ENCODE peak calls at places on chromosomes 11 and 22, in ten cellular contexts. S, A, Y, P, C, J, L, D, Q and I are unnamed samples.

GRCh38 chr22:49046546-49047305 is 780.9 kb downstream of the BRD1 start:
- DNase-seq in S (no peak), A (peak), Y (peak), P (peak), C (peak), J (no peak), L (peak), D (no peak), Q (peak), I (peak)

GRCh38 chr22:43378011-43378704 is 33.7 kb upstream of the MPPED1 start:
- DNase-seq in S (peak), A (peak), Y (no peak), P (no peak), C (no peak), J (no peak), L (peak), D (no peak), Q (no peak), I (no peak)

GRCh38 chr11:1223346-1224108 is 661 bp downstream of the MUC5B start:
- DNase-seq in S (no peak), A (no peak), Y (no peak), P (no peak), C (peak), J (peak), L (no peak), D (no peak), Q (no peak), I (no peak)

GRCh38 chr11:110984147-110984546 is 261.4 kb upstream of the POU2AF2 start:
- DNase-seq in S (no peak), A (no peak), Y (no peak), P (no peak), C (no peak), J (no peak), L (peak), D (no peak), Q (no peak), I (no peak)

GRCh38 chr11:14424096-14424495 is 65.1 kb upstream of the RRAS2 start:
- DNase-seq in S (no peak), A (no peak), Y (no peak), P (no peak), C (no peak), J (no peak), L (no peak), D (no peak), Q (no peak), I (no peak)

GRCh38 chr11:19092850-19093249 is 24.1 kb upstream of the ZDHHC13 start:
- DNase-seq in S (no peak), A (no peak), Y (no peak), P (no peak), C (no peak), J (no peak), L (no peak), D (no peak), Q (no peak), I (no peak)

GRCh38 chr11:85076535-85077330 is 550.4 kb downstream of the DLG2 start:
- DNase-seq in S (no peak), A (no peak), Y (no peak), P (no peak), C (no peak), J (no peak), L (peak), D (no peak), Q (no peak), I (no peak)

GRCh38 chr11:27563201-27563600 is 56.6 kb upstream of the LIN7C start:
- DNase-seq in S (no peak), A (no peak), Y (no peak), P (no peak), C (no peak), J (no peak), L (peak), D (no peak), Q (no peak), I (no peak)

GRCh38 chr11:69398529-69399492 is 82.7 kb upstream of the LINC01488 start:
- DNase-seq in S (peak), A (peak), Y (no peak), P (no peak), C (no peak), J (peak), L (peak), D (no peak), Q (no peak), I (no peak)

GRCh38 chr11:107494036-107494435 is 36.4 kb upstream of the CWF19L2 start:
- DNase-seq in S (no peak), A (no peak), Y (no peak), P (no peak), C (no peak), J (no peak), L (no peak), D (no peak), Q (no peak), I (no peak)

GRCh38 chr11:720017-720641 is 14.1 kb downstream of the EPS8L2 start:
- DNase-seq in S (no peak), A (no peak), Y (no peak), P (no peak), C (no peak), J (no peak), L (no peak), D (no peak), Q (no peak), I (no peak)

GRCh38 chr11:78417888-78418583 is 416 bp upstream of the GAB2 start:
- DNase-seq in S (peak), A (peak), Y (peak), P (no peak), C (peak), J (peak), L (peak), D (peak), Q (peak), I (peak)

GRCh38 chr11:107608809-107609208 is 17.9 kb downstream of the ELMOD1 start:
- DNase-seq in S (no peak), A (no peak), Y (no peak), P (no peak), C (no peak), J (no peak), L (no peak), D (no peak), Q (no peak), I (no peak)

GRCh38 chr22:44037519-44038370 is 13.6 kb downstream of the PARVB start:
- DNase-seq in S (no peak), A (peak), Y (peak), P (no peak), C (peak), J (peak), L (peak), D (no peak), Q (no peak), I (no peak)

GRCh38 chr11:83023410-83023809 is 48.3 kb downstream of the RAB30 start:
- DNase-seq in S (no peak), A (no peak), Y (no peak), P (no peak), C (no peak), J (no peak), L (no peak), D (no peak), Q (no peak), I (no peak)

GRCh38 chr22:31344369-31345330 is 1.5 kb downstream of the PATZ1 start:
- DNase-seq in S (peak), A (peak), Y (peak), P (no peak), C (no peak), J (no peak), L (peak), D (peak), Q (no peak), I (no peak)

GRCh38 chr11:96149743-96150555 is 193.0 kb downstream of the MAML2 start:
- DNase-seq in S (no peak), A (no peak), Y (no peak), P (no peak), C (peak), J (no peak), L (peak), D (no peak), Q (no peak), I (no peak)

GRCh38 chr11:1300569-1301187 is 8.8 kb downstream of the TOLLIP start:
- DNase-seq in S (peak), A (peak), Y (peak), P (no peak), C (no peak), J (no peak), L (no peak), D (no peak), Q (no peak), I (peak)

GRCh38 chr22:46763051-46763705 is 728 bp downstream of the TBC1D22A start:
- DNase-seq in S (no peak), A (no peak), Y (peak), P (no peak), C (no peak), J (no peak), L (no peak), D (peak), Q (no peak), I (no peak)

GRCh38 chr22:48578138-48579034 is 1249.3 kb downstream of the BRD1 start:
- DNase-seq in S (no peak), A (no peak), Y (no peak), P (no peak), C (no peak), J (peak), L (no peak), D (no peak), Q (peak), I (no peak)

GRCh38 chr22:25134028-25134427 is 65.6 kb upstream of the CRYBB3 start:
- DNase-seq in S (peak), A (peak), Y (no peak), P (no peak), C (no peak), J (no peak), L (no peak), D (no peak), Q (no peak), I (no peak)

GRCh38 chr11:120941000-120941399 is 82.9 kb upstream of the TBCEL start:
- DNase-seq in S (no peak), A (no peak), Y (no peak), P (no peak), C (no peak), J (no peak), L (no peak), D (no peak), Q (no peak), I (no peak)

GRCh38 chr11:46348986-46349401 is 1.7 kb downstream of the DGKZ start:
- DNase-seq in S (no peak), A (no peak), Y (no peak), P (no peak), C (no peak), J (no peak), L (no peak), D (peak), Q (no peak), I (no peak)

GRCh38 chr11:130344846-130345245 is 30.1 kb upstream of the ZBTB44 start:
- DNase-seq in S (no peak), A (no peak), Y (no peak), P (no peak), C (no peak), J (no peak), L (no peak), D (no peak), Q (no peak), I (no peak)

GRCh38 chr11:6354651-6355485 is 34.6 kb upstream of the CAVIN3 start:
- DNase-seq in S (no peak), A (peak), Y (no peak), P (no peak), C (no peak), J (no peak), L (no peak), D (no peak), Q (no peak), I (no peak)

GRCh38 chr11:44605965-44606364 is 40.5 kb downstream of the CD82 start:
- DNase-seq in S (no peak), A (no peak), Y (no peak), P (no peak), C (no peak), J (no peak), L (no peak), D (no peak), Q (no peak), I (no peak)
- H3K27ac ChIP-seq in S (no peak), A (no peak), Y (no peak), P (no peak), C (no peak), J (no peak), L (no peak), D (no peak), Q (no peak), I (no peak)

GRCh38 chr22:38870791-38871359 is 1.1 kb downstream of the CBX6 start:
- DNase-seq in S (no peak), A (no peak), Y (no peak), P (no peak), C (no peak), J (no peak), L (no peak), D (no peak), Q (no peak), I (no peak)
- H3K27ac ChIP-seq in S (peak), A (peak), Y (peak), P (no peak), C (peak), J (peak), L (no peak), D (peak), Q (peak), I (peak)

GRCh38 chr11:128691802-128692749 is 1.8 kb upstream of the FLI1 start:
- DNase-seq in S (no peak), A (no peak), Y (no peak), P (no peak), C (no peak), J (peak), L (no peak), D (no peak), Q (no peak), I (no peak)
- H3K27ac ChIP-seq in S (no peak), A (no peak), Y (peak), P (no peak), C (no peak), J (peak), L (peak), D (no peak), Q (no peak), I (no peak)

GRCh38 chr11:9570313-9570712 is 3.2 kb upstream of the WEE1 start:
- DNase-seq in S (no peak), A (no peak), Y (no peak), P (no peak), C (no peak), J (no peak), L (no peak), D (no peak), Q (no peak), I (no peak)

GRCh38 chr11:9573054-9573774 is at the start of gene WEE1:
- DNase-seq in S (peak), A (peak), Y (peak), P (peak), C (peak), J (peak), L (peak), D (peak), Q (peak), I (peak)

GRCh38 chr11:9571766-9572120 is 1.7 kb upstream of the WEE1 start:
- DNase-seq in S (no peak), A (no peak), Y (no peak), P (no peak), C (no peak), J (no peak), L (no peak), D (no peak), Q (no peak), I (no peak)

GRCh38 chr11:9569588-9570164 is 3.8 kb upstream of the WEE1 start:
- DNase-seq in S (no peak), A (no peak), Y (no peak), P (no peak), C (no peak), J (no peak), L (no peak), D (no peak), Q (no peak), I (no peak)

GRCh38 chr11:9571071-9571765 is 2.3 kb upstream of the WEE1 start:
- DNase-seq in S (no peak), A (no peak), Y (no peak), P (no peak), C (no peak), J (no peak), L (no peak), D (no peak), Q (no peak), I (no peak)
- H3K27ac ChIP-seq in S (no peak), A (no peak), Y (no peak), P (no peak), C (peak), J (no peak), L (no peak), D (no peak), Q (no peak), I (no peak)

DNA sequence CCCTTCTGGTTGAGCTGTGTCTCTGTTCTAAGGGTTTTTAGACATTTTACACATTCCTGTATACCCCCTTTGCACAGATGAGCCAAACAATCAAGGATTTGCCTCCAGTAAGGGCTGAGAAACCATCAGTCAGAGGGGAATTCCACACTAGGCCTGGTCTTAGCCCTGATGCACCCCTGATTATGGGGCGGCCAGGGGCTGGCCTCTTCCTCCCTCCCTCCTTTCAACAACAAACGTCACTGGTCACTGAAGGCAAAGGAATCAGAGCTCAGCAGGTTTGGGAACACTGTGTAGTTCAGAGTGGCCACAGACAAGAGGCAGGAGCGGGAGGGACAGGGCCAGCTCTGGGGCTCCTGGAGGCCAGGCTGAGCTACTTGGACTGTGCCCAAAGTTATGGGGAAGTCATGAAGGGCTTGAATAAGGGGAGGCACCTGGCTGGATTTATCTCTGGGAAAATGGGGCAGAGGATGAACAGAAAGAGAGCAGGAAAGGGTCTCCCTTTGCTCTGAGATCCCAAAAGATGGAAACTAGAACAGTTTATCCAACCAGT is 1.5 kb downstream of the MOGAT2 start:
- DNase-seq in S (no peak), A (no peak), Y (no peak), P (no peak), C (no peak), J (no peak), L (no peak), D (no peak), Q (no peak), I (no peak)
- H3K27ac ChIP-seq in S (no peak), A (no peak), Y (no peak), P (no peak), C (no peak), J (no peak), L (no peak), D (no peak), Q (no peak), I (no peak)

DNA sequence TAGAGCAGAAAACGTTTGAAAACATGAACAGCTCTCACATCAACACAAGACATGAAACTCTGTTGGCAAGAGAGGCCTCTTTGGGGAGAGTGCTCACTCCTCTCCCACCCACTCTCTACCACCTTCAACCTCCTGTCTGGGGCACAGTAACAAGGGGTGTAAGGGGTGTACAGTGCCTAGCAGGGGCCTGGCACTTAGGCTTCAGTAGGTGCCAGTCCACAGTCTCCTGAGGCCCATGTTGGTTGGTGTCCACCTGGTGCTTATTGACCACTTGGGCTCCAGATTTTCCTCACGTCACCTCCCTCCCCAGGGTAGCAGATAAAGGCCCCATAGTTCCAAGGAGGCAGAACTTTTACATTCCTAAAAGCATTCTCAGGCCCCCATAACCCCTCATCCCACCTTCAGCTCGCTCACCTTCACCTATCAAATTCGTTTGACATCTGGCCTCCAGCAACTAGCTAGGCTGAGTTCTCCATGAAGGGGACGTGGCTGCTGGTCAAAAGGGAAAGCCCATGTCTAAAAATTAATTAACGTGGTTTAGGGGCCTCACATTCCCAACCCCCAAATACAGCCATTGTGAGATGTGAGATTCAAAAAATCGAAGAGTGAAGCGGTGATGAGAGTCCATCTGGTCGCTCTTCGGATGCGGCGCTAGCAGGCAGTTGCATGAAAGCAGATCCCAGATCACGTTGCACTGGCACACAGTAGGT is 712 bp upstream of the MED15 start:
- DNase-seq in S (no peak), A (no peak), Y (no peak), P (no peak), C (no peak), J (no peak), L (no peak), D (no peak), Q (no peak), I (no peak)
- H3K27ac ChIP-seq in S (no peak), A (peak), Y (peak), P (no peak), C (peak), J (peak), L (peak), D (peak), Q (peak), I (peak)

GRCh38 chr22:32827061-32827602 is 25.6 kb downstream of the TIMP3 start:
- DNase-seq in S (no peak), A (no peak), Y (no peak), P (no peak), C (no peak), J (no peak), L (no peak), D (no peak), Q (no peak), I (no peak)

GRCh38 chr22:32828150-32828549 is 26.6 kb downstream of the TIMP3 start:
- DNase-seq in S (no peak), A (no peak), Y (no peak), P (no peak), C (no peak), J (no peak), L (no peak), D (no peak), Q (no peak), I (no peak)

GRCh38 chr22:32829451-32829851 is 27.9 kb downstream of the TIMP3 start:
- DNase-seq in S (no peak), A (no peak), Y (no peak), P (no peak), C (no peak), J (no peak), L (no peak), D (no peak), Q (no peak), I (no peak)

GRCh38 chr22:32830473-32830872 is 29.0 kb downstream of the TIMP3 start:
- DNase-seq in S (no peak), A (peak), Y (peak), P (no peak), C (no peak), J (no peak), L (peak), D (no peak), Q (no peak), I (no peak)

DNA sequence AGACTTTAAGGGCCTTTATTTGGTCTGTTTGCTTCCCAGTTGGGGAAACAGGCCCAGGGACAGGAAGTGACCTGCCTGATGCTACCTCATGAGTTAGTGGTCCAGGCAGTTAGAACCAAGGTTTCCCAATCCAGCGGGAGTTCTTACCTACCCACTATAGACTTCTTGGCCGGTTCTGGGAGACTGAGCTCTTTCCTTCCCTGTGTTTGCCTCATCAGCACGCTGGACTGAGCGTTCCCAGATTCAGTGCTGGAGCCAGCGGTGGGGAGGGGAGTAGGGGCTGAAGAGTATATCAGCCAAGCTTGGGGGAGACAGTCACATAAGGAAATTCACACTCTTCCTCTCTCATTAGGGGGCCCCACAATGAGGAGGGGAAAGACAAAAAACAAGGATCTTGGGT is 27.1 kb downstream of the TIMP3 start:
- DNase-seq in S (no peak), A (no peak), Y (peak), P (no peak), C (no peak), J (no peak), L (no peak), D (no peak), Q (no peak), I (no peak)
- H3K27ac ChIP-seq in S (no peak), A (no peak), Y (peak), P (no peak), C (no peak), J (peak), L (no peak), D (no peak), Q (no peak), I (peak)

GRCh38 chr11:45163956-45164575 is 17.6 kb downstream of the PRDM11 start:
- DNase-seq in S (no peak), A (no peak), Y (no peak), P (no peak), C (no peak), J (no peak), L (no peak), D (no peak), Q (no peak), I (no peak)

GRCh38 chr11:45167283-45167682 is 20.8 kb downstream of the PRDM11 start:
- DNase-seq in S (no peak), A (no peak), Y (no peak), P (no peak), C (no peak), J (no peak), L (no peak), D (no peak), Q (no peak), I (no peak)

GRCh38 chr11:45166604-45166897 is 20.1 kb downstream of the PRDM11 start:
- DNase-seq in S (no peak), A (no peak), Y (no peak), P (no peak), C (no peak), J (no peak), L (no peak), D (no peak), Q (no peak), I (no peak)

GRCh38 chr11:45165806-45166603 is 19.6 kb downstream of the PRDM11 start:
- DNase-seq in S (no peak), A (no peak), Y (no peak), P (no peak), C (no peak), J (no peak), L (no peak), D (no peak), Q (no peak), I (no peak)

GRCh38 chr11:45165386-45165785 is 18.9 kb downstream of the PRDM11 start:
- DNase-seq in S (no peak), A (no peak), Y (no peak), P (no peak), C (no peak), J (no peak), L (no peak), D (no peak), Q (no peak), I (no peak)
- H3K27ac ChIP-seq in S (no peak), A (no peak), Y (no peak), P (no peak), C (no peak), J (no peak), L (no peak), D (no peak), Q (no peak), I (peak)